ENCODE peak calls at places on chromosomes 6 and 20, in four cellular contexts. One of them, this sample, is unnamed. For H3K4me1, the result is how much of the 10 kb centered on the place peaks cover.

GRCh38 chr20:59159822-59160740 is 3.5 kb upstream of the ZNF831 start:
- DNase-seq in stomach: no peak
- DNase-seq in left ventricle myocardium inferior: no peak
- DNase-seq in SJCRH30: no peak
- DNase-seq in this sample: no peak

GRCh38 chr6:73985891-73986290 is 289.9 kb downstream of the CD109 start:
- DNase-seq in stomach: no peak
- DNase-seq in SJCRH30: no peak
- DNase-seq in left ventricle myocardium inferior: no peak
- DNase-seq in this sample: no peak

GRCh38 chr6:154872605-154873004 is 122.5 kb upstream of the TIAM2 start:
- DNase-seq in left ventricle myocardium inferior: no peak
- DNase-seq in SJCRH30: no peak
- DNase-seq in stomach: no peak
- DNase-seq in this sample: no peak

GRCh38 chr20:4150095-4150492 is 134.7 kb upstream of the RNF24 start:
- DNase-seq in stomach: no peak
- DNase-seq in SJCRH30: no peak
- DNase-seq in left ventricle myocardium inferior: no peak
- DNase-seq in this sample: peak

GRCh38 chr6:324729-325125 is 32.4 kb downstream of the DUSP22 start:
- DNase-seq in SJCRH30: no peak
- DNase-seq in stomach: no peak
- DNase-seq in left ventricle myocardium inferior: no peak
- DNase-seq in this sample: no peak

GRCh38 chr6:64985726-64986125 is 721.3 kb downstream of the EYS start:
- DNase-seq in left ventricle myocardium inferior: no peak
- DNase-seq in SJCRH30: no peak
- DNase-seq in stomach: no peak
- DNase-seq in this sample: no peak

GRCh38 chr6:97668716-97669115 is 385.7 kb upstream of the MMS22L start:
- DNase-seq in SJCRH30: no peak
- DNase-seq in stomach: no peak
- DNase-seq in left ventricle myocardium inferior: no peak
- DNase-seq in this sample: no peak

GRCh38 chr6:119327810-119328209 is 21.8 kb downstream of the MAN1A1 start:
- DNase-seq in stomach: no peak
- DNase-seq in left ventricle myocardium inferior: no peak
- DNase-seq in SJCRH30: no peak
- DNase-seq in this sample: no peak

GRCh38 chr6:44229376-44230033 is 6.1 kb downstream of the SLC29A1 start:
- DNase-seq in stomach: no peak
- DNase-seq in SJCRH30: no peak
- DNase-seq in left ventricle myocardium inferior: peak
- DNase-seq in this sample: no peak

GRCh38 chr6:112030965-112031660 is 22.8 kb upstream of the CCN6 start:
- DNase-seq in SJCRH30: no peak
- DNase-seq in left ventricle myocardium inferior: no peak
- DNase-seq in stomach: no peak
- DNase-seq in this sample: no peak

GRCh38 chr6:24864345-24864744 is 65.6 kb upstream of the ARMH2 start:
- DNase-seq in left ventricle myocardium inferior: no peak
- DNase-seq in SJCRH30: peak
- DNase-seq in stomach: no peak
- DNase-seq in this sample: no peak
- H3K4me1 ChIP-seq in left ventricle myocardium inferior: under half
- H3K4me1 ChIP-seq in SJCRH30: under half
- H3K4me1 ChIP-seq in stomach: under half
- H3K4me1 ChIP-seq in this sample: under half

DNA sequence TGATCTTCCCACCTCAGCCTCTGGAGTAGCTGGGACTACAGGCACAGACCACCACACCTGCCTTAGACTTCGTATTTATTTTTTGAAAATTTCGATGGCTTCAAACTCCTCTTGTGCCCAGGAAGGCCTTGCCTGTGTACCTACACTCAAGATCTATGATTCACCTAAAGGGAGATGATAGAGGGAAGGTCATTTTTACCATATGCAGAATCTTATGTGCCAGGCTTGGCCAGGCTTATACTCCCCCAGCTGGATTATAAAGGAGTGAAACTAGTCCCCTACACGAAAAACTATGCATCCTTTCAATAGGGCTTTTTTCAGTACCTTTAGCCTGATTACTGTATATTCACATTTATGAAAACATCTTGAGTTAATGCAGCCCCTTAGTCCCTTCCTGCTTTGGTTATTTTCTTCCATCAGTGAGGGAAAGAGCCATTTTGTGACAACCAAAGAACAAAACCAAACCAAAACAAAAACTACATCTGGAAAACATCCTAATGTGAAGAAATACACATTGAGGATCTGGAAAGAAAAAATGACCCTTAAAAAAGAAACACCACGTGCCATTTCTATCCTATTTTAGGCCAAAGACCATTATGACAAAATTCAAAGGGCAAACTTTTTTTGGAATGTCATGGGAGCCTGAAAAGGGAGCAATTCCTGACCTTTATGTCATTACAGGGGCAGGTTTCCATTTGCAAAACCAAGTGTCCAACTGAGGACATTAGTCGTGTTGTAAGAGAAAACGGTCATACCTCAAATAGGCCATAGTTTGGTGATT is 34.7 kb downstream of the RIPOR2 start:
- DNase-seq in left ventricle myocardium inferior: no peak
- DNase-seq in stomach: no peak
- DNase-seq in SJCRH30: no peak
- DNase-seq in this sample: no peak
- H3K4me1 ChIP-seq in left ventricle myocardium inferior: under half
- H3K4me1 ChIP-seq in stomach: under half
- H3K4me1 ChIP-seq in SJCRH30: under half
- H3K4me1 ChIP-seq in this sample: under half

GRCh38 chr6:108738684-108739406 is 109.4 kb upstream of the ARMC2 start:
- DNase-seq in SJCRH30: no peak
- DNase-seq in stomach: no peak
- DNase-seq in left ventricle myocardium inferior: no peak
- DNase-seq in this sample: no peak

GRCh38 chr6:108735991-108736345 is 112.3 kb upstream of the ARMC2 start:
- DNase-seq in left ventricle myocardium inferior: no peak
- DNase-seq in stomach: peak
- DNase-seq in SJCRH30: no peak
- DNase-seq in this sample: no peak

GRCh38 chr6:108737594-108738546 is 110.4 kb upstream of the ARMC2 start:
- DNase-seq in SJCRH30: peak
- DNase-seq in left ventricle myocardium inferior: no peak
- DNase-seq in stomach: peak
- DNase-seq in this sample: no peak

GRCh38 chr6:108735310-108735990 is 112.8 kb upstream of the ARMC2 start:
- DNase-seq in stomach: no peak
- DNase-seq in left ventricle myocardium inferior: no peak
- DNase-seq in SJCRH30: no peak
- DNase-seq in this sample: no peak

GRCh38 chr6:108736832-108737231 is 111.4 kb upstream of the ARMC2 start:
- DNase-seq in stomach: no peak
- DNase-seq in left ventricle myocardium inferior: no peak
- DNase-seq in SJCRH30: peak
- DNase-seq in this sample: no peak
- H3K4me1 ChIP-seq in stomach: under half
- H3K4me1 ChIP-seq in left ventricle myocardium inferior: under half
- H3K4me1 ChIP-seq in SJCRH30: under half
- H3K4me1 ChIP-seq in this sample: under half

GRCh38 chr6:24923885-24924401 is 11.8 kb downstream of the RIPOR2 start:
- DNase-seq in SJCRH30: no peak
- DNase-seq in stomach: no peak
- DNase-seq in left ventricle myocardium inferior: no peak
- DNase-seq in this sample: no peak

GRCh38 chr6:24924956-24925355 is 10.8 kb downstream of the RIPOR2 start:
- DNase-seq in stomach: peak
- DNase-seq in SJCRH30: no peak
- DNase-seq in left ventricle myocardium inferior: no peak
- DNase-seq in this sample: no peak

GRCh38 chr6:24925661-24926060 is 10.1 kb downstream of the RIPOR2 start:
- DNase-seq in SJCRH30: no peak
- DNase-seq in left ventricle myocardium inferior: no peak
- DNase-seq in stomach: no peak
- DNase-seq in this sample: no peak

GRCh38 chr6:24922174-24922573 is 13.6 kb downstream of the RIPOR2 start:
- DNase-seq in left ventricle myocardium inferior: no peak
- DNase-seq in SJCRH30: no peak
- DNase-seq in stomach: no peak
- DNase-seq in this sample: no peak

GRCh38 chr6:24922854-24923253 is 12.9 kb downstream of the RIPOR2 start:
- DNase-seq in SJCRH30: no peak
- DNase-seq in left ventricle myocardium inferior: no peak
- DNase-seq in stomach: no peak
- DNase-seq in this sample: no peak
- H3K4me1 ChIP-seq in SJCRH30: under half
- H3K4me1 ChIP-seq in left ventricle myocardium inferior: under half
- H3K4me1 ChIP-seq in stomach: under half
- H3K4me1 ChIP-seq in this sample: under half

GRCh38 chr6:91303326-91303725 is 716.5 kb upstream of the MAP3K7 start:
- DNase-seq in SJCRH30: no peak
- DNase-seq in left ventricle myocardium inferior: no peak
- DNase-seq in stomach: no peak
- DNase-seq in this sample: no peak

GRCh38 chr6:91299544-91300491 is 712.9 kb upstream of the MAP3K7 start:
- DNase-seq in SJCRH30: peak
- DNase-seq in left ventricle myocardium inferior: peak
- DNase-seq in stomach: no peak
- DNase-seq in this sample: no peak

GRCh38 chr6:91298543-91299145 is 711.8 kb upstream of the MAP3K7 start:
- DNase-seq in SJCRH30: peak
- DNase-seq in left ventricle myocardium inferior: no peak
- DNase-seq in stomach: no peak
- DNase-seq in this sample: no peak

GRCh38 chr6:91305755-91306154 is 718.9 kb upstream of the MAP3K7 start:
- DNase-seq in stomach: no peak
- DNase-seq in SJCRH30: no peak
- DNase-seq in left ventricle myocardium inferior: no peak
- DNase-seq in this sample: no peak

DNA sequence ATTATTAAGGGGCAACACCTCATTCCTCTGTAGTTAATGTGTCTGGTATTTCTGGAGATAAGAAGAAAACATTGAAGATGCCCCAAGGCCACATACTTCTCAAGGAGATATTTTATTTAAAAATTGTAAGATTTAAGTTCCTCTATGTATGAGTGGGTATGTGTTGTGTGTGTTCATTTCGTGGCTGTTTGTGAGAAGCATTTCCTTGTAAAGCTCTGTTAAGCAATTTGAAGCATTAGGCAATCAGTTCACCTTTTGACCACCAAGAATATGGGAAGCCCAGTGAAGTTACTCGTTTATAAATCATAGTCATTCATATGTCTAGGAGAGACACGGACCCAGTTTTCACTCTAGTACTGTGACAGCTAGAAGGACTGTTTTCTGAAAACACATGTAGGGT is 717.6 kb upstream of the MAP3K7 start:
- DNase-seq in SJCRH30: no peak
- DNase-seq in stomach: no peak
- DNase-seq in left ventricle myocardium inferior: no peak
- DNase-seq in this sample: no peak
- H3K4me1 ChIP-seq in SJCRH30: under half
- H3K4me1 ChIP-seq in stomach: under half
- H3K4me1 ChIP-seq in left ventricle myocardium inferior: under half
- H3K4me1 ChIP-seq in this sample: under half

DNA sequence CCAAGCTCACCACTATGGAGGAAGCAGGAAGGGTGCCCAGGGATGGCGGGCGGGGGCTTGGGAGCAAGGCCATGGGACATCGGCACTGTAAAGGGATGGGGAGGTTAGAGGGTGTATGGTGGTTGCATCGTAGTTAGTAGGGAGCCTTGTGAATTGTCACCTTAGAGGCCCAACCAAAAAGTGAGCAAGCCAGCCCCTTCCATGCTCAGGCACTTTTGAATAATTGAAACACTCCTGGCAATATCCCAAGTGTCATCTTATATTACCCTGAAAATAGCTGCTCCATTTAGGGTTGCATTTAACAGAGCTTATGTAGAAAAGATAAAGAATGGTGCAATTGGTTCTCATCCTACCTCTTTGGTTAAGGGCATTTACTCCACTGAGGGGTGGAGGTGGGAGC is 169.2 kb downstream of the SAMD5 start:
- DNase-seq in SJCRH30: no peak
- DNase-seq in stomach: no peak
- DNase-seq in left ventricle myocardium inferior: no peak
- DNase-seq in this sample: no peak
- H3K4me1 ChIP-seq in SJCRH30: under half
- H3K4me1 ChIP-seq in stomach: under half
- H3K4me1 ChIP-seq in left ventricle myocardium inferior: under half
- H3K4me1 ChIP-seq in this sample: under half

DNA sequence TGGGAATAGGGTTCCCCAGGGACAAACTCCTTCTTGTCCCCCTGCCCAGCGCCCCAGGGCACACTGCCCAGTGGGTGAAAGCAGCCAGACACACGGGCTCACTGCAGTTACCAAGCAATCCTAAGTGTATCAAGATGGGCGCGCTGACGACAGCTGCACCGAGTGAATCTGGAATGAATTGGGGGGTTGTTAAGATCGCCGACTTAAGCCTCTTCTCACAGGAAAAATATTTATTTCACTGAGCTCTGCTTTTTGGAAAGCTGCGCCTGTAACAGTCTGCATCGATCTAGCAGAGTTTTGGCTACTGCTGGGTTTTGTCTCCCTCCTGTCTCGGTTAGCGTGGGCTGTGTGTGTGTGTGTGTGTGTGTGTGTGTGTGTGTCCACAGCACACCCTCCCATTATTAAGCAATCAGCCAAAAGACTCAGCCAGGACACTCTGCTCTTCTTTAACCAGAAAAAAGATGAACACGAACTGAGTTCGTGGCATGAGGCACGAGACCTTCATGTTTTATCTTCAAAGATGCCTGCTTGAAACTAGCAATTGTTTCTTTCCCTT is 35.9 kb downstream of the RIPOR3 start:
- DNase-seq in stomach: no peak
- DNase-seq in SJCRH30: peak
- DNase-seq in left ventricle myocardium inferior: peak
- DNase-seq in this sample: no peak
- H3K4me1 ChIP-seq in stomach: under half
- H3K4me1 ChIP-seq in SJCRH30: under half
- H3K4me1 ChIP-seq in left ventricle myocardium inferior: half or more
- H3K4me1 ChIP-seq in this sample: under half

GRCh38 chr20:7387638-7388193 is 552.5 kb downstream of the HAO1 start:
- DNase-seq in stomach: no peak
- DNase-seq in left ventricle myocardium inferior: no peak
- DNase-seq in SJCRH30: no peak
- DNase-seq in this sample: no peak
- H3K4me1 ChIP-seq in stomach: under half
- H3K4me1 ChIP-seq in left ventricle myocardium inferior: under half
- H3K4me1 ChIP-seq in SJCRH30: under half
- H3K4me1 ChIP-seq in this sample: under half

GRCh38 chr6:24931296-24931695 is 4.5 kb downstream of the RIPOR2 start:
- DNase-seq in SJCRH30: no peak
- DNase-seq in stomach: no peak
- DNase-seq in left ventricle myocardium inferior: no peak
- DNase-seq in this sample: no peak

GRCh38 chr6:24932832-24933231 is 2.9 kb downstream of the RIPOR2 start:
- DNase-seq in stomach: no peak
- DNase-seq in SJCRH30: no peak
- DNase-seq in left ventricle myocardium inferior: no peak
- DNase-seq in this sample: no peak

GRCh38 chr6:24930386-24930785 is 5.4 kb downstream of the RIPOR2 start:
- DNase-seq in SJCRH30: peak
- DNase-seq in left ventricle myocardium inferior: no peak
- DNase-seq in stomach: no peak
- DNase-seq in this sample: no peak

GRCh38 chr6:24933266-24933665 is 2.5 kb downstream of the RIPOR2 start:
- DNase-seq in stomach: no peak
- DNase-seq in SJCRH30: no peak
- DNase-seq in left ventricle myocardium inferior: no peak
- DNase-seq in this sample: no peak

GRCh38 chr6:24931752-24932691 is 3.7 kb downstream of the RIPOR2 start:
- DNase-seq in stomach: no peak
- DNase-seq in SJCRH30: no peak
- DNase-seq in left ventricle myocardium inferior: no peak
- DNase-seq in this sample: no peak
- H3K4me1 ChIP-seq in stomach: under half
- H3K4me1 ChIP-seq in SJCRH30: under half
- H3K4me1 ChIP-seq in left ventricle myocardium inferior: under half
- H3K4me1 ChIP-seq in this sample: under half